ENCODE peak calls at places on chromosome 22, in eight cellular contexts. One of them, this sample, is unnamed.

GRCh38 chr22:25000686-25001085 is 48.2 kb downstream of the KIAA1671 start:
- DNase-seq in AG04450: no peak
- DNase-seq in IMR-90: no peak
- DNase-seq in psoas muscle: no peak
- DNase-seq in sigmoid colon: no peak
- DNase-seq in RWPE2: no peak
- DNase-seq in PC-9: no peak
- DNase-seq in GM10248: no peak
- DNase-seq in this sample: no peak

GRCh38 chr22:44758354-44758969 is 6.1 kb downstream of the ARHGAP8 start:
- DNase-seq in IMR-90: peak; percentile 74
- DNase-seq in GM10248: no peak
- DNase-seq in AG04450: no peak
- DNase-seq in psoas muscle: no peak
- DNase-seq in sigmoid colon: no peak
- DNase-seq in RWPE2: no peak
- DNase-seq in PC-9: no peak
- DNase-seq in this sample: no peak

GRCh38 chr22:48851933-48852549 is 975.6 kb downstream of the BRD1 start:
- DNase-seq in GM10248: no peak
- DNase-seq in AG04450: no peak
- DNase-seq in sigmoid colon: peak; percentile 40
- DNase-seq in RWPE2: no peak
- DNase-seq in psoas muscle: no peak
- DNase-seq in IMR-90: no peak
- DNase-seq in PC-9: no peak
- DNase-seq in this sample: no peak

GRCh38 chr22:31291716-31292644 is at the start of gene PIK3IP1:
- DNase-seq in PC-9: peak; percentile 76
- DNase-seq in IMR-90: peak; percentile 91
- DNase-seq in GM10248: peak; percentile 80
- DNase-seq in psoas muscle: peak; percentile 93
- DNase-seq in AG04450: peak; percentile 70
- DNase-seq in RWPE2: peak; percentile 83
- DNase-seq in sigmoid colon: peak; percentile 96
- DNase-seq in this sample: peak; percentile 71

GRCh38 chr22:47192651-47193437 is 430.4 kb downstream of the TBC1D22A start:
- DNase-seq in PC-9: peak; percentile 63
- DNase-seq in GM10248: no peak
- DNase-seq in AG04450: no peak
- DNase-seq in psoas muscle: peak; percentile 34
- DNase-seq in sigmoid colon: peak; percentile 50
- DNase-seq in IMR-90: no peak
- DNase-seq in RWPE2: peak; percentile 57
- DNase-seq in this sample: peak; percentile 61

GRCh38 chr22:47781427-47782111 is 1019.1 kb downstream of the TBC1D22A start:
- DNase-seq in RWPE2: no peak
- DNase-seq in IMR-90: no peak
- DNase-seq in psoas muscle: no peak
- DNase-seq in GM10248: no peak
- DNase-seq in sigmoid colon: no peak
- DNase-seq in PC-9: no peak
- DNase-seq in AG04450: no peak
- DNase-seq in this sample: no peak

GRCh38 chr22:30485362-30485988 is 13.7 kb upstream of the SEC14L3 start:
- DNase-seq in GM10248: peak; percentile 94
- DNase-seq in sigmoid colon: peak; percentile 77
- DNase-seq in psoas muscle: peak; percentile 65
- DNase-seq in AG04450: peak; percentile 8
- DNase-seq in RWPE2: no peak
- DNase-seq in IMR-90: peak; percentile 33
- DNase-seq in PC-9: peak; percentile 69
- DNase-seq in this sample: peak; percentile 49

GRCh38 chr22:40341604-40342003 is 4.7 kb upstream of the ADSL start:
- DNase-seq in psoas muscle: no peak
- DNase-seq in AG04450: no peak
- DNase-seq in sigmoid colon: no peak
- DNase-seq in RWPE2: no peak
- DNase-seq in PC-9: no peak
- DNase-seq in IMR-90: no peak
- DNase-seq in GM10248: no peak
- DNase-seq in this sample: no peak

GRCh38 chr22:30610299-30610698 is 3.3 kb downstream of the TCN2 start:
- DNase-seq in IMR-90: no peak
- DNase-seq in PC-9: no peak
- DNase-seq in GM10248: no peak
- DNase-seq in AG04450: no peak
- DNase-seq in RWPE2: no peak
- DNase-seq in psoas muscle: peak; percentile 65
- DNase-seq in sigmoid colon: peak; percentile 79
- DNase-seq in this sample: no peak

GRCh38 chr22:48389916-48390315 is 1437.8 kb downstream of the BRD1 start:
- DNase-seq in PC-9: no peak
- DNase-seq in GM10248: no peak
- DNase-seq in IMR-90: no peak
- DNase-seq in RWPE2: peak; percentile 22
- DNase-seq in psoas muscle: no peak
- DNase-seq in AG04450: no peak
- DNase-seq in sigmoid colon: peak; percentile 40
- DNase-seq in this sample: no peak

GRCh38 chr22:29078036-29078868 is 5.4 kb downstream of the KREMEN1 start:
- DNase-seq in AG04450: no peak
- DNase-seq in PC-9: no peak
- DNase-seq in psoas muscle: no peak
- DNase-seq in sigmoid colon: no peak
- DNase-seq in GM10248: no peak
- DNase-seq in RWPE2: no peak
- DNase-seq in IMR-90: no peak
- DNase-seq in this sample: no peak
- TF ChIP-seq CTCF in AG04450: no peak
- TF ChIP-seq CTCF in PC-9: no peak
- TF ChIP-seq CTCF in psoas muscle: no peak
- TF ChIP-seq CTCF in sigmoid colon: no peak
- TF ChIP-seq CTCF in GM10248: no peak
- TF ChIP-seq CTCF in RWPE2: no peak
- TF ChIP-seq CTCF in IMR-90: no peak
- TF ChIP-seq CTCF in this sample: no peak

GRCh38 chr22:35728639-35729308 is 11.1 kb downstream of the APOL5 start:
- DNase-seq in PC-9: peak; percentile 19
- DNase-seq in IMR-90: no peak
- DNase-seq in sigmoid colon: no peak
- DNase-seq in AG04450: no peak
- DNase-seq in psoas muscle: no peak
- DNase-seq in GM10248: no peak
- DNase-seq in RWPE2: no peak
- DNase-seq in this sample: no peak
- TF ChIP-seq CTCF in PC-9: no peak
- TF ChIP-seq CTCF in IMR-90: no peak
- TF ChIP-seq CTCF in sigmoid colon: no peak
- TF ChIP-seq CTCF in AG04450: no peak
- TF ChIP-seq CTCF in psoas muscle: no peak
- TF ChIP-seq CTCF in GM10248: no peak
- TF ChIP-seq CTCF in RWPE2: no peak
- TF ChIP-seq CTCF in this sample: no peak

GRCh38 chr22:46038516-46039430 is 61.8 kb upstream of the WNT7B start:
- DNase-seq in IMR-90: no peak
- DNase-seq in GM10248: no peak
- DNase-seq in PC-9: no peak
- DNase-seq in psoas muscle: no peak
- DNase-seq in AG04450: no peak
- DNase-seq in RWPE2: no peak
- DNase-seq in sigmoid colon: peak; percentile 55
- DNase-seq in this sample: no peak

GRCh38 chr22:46038174-46038487 is 61.2 kb upstream of the WNT7B start:
- DNase-seq in RWPE2: no peak
- DNase-seq in psoas muscle: no peak
- DNase-seq in IMR-90: no peak
- DNase-seq in PC-9: no peak
- DNase-seq in sigmoid colon: no peak
- DNase-seq in AG04450: no peak
- DNase-seq in GM10248: no peak
- DNase-seq in this sample: no peak

GRCh38 chr22:46035380-46035741 is 58.4 kb upstream of the WNT7B start:
- DNase-seq in RWPE2: no peak
- DNase-seq in sigmoid colon: no peak
- DNase-seq in psoas muscle: no peak
- DNase-seq in GM10248: no peak
- DNase-seq in AG04450: no peak
- DNase-seq in PC-9: no peak
- DNase-seq in IMR-90: no peak
- DNase-seq in this sample: no peak

GRCh38 chr22:46035742-46036557 is 59.0 kb upstream of the WNT7B start:
- DNase-seq in PC-9: peak; percentile 99
- DNase-seq in sigmoid colon: peak; percentile 100
- DNase-seq in AG04450: peak; percentile 97
- DNase-seq in GM10248: peak; percentile 100
- DNase-seq in RWPE2: peak; percentile 98
- DNase-seq in psoas muscle: peak; percentile 100
- DNase-seq in IMR-90: peak; percentile 98
- DNase-seq in this sample: peak; percentile 99

GRCh38 chr22:46036558-46037408 is 59.8 kb upstream of the WNT7B start:
- DNase-seq in psoas muscle: no peak
- DNase-seq in PC-9: peak; percentile 39
- DNase-seq in GM10248: no peak
- DNase-seq in AG04450: no peak
- DNase-seq in IMR-90: no peak
- DNase-seq in sigmoid colon: peak; percentile 67
- DNase-seq in RWPE2: peak; percentile 61
- DNase-seq in this sample: peak; percentile 46
- TF ChIP-seq CTCF in psoas muscle: no peak
- TF ChIP-seq CTCF in PC-9: peak; percentile 70
- TF ChIP-seq CTCF in GM10248: peak; percentile 24
- TF ChIP-seq CTCF in AG04450: no peak
- TF ChIP-seq CTCF in IMR-90: peak; percentile 22
- TF ChIP-seq CTCF in sigmoid colon: no peak
- TF ChIP-seq CTCF in RWPE2: peak; percentile 65
- TF ChIP-seq CTCF in this sample: peak; percentile 56

DNA sequence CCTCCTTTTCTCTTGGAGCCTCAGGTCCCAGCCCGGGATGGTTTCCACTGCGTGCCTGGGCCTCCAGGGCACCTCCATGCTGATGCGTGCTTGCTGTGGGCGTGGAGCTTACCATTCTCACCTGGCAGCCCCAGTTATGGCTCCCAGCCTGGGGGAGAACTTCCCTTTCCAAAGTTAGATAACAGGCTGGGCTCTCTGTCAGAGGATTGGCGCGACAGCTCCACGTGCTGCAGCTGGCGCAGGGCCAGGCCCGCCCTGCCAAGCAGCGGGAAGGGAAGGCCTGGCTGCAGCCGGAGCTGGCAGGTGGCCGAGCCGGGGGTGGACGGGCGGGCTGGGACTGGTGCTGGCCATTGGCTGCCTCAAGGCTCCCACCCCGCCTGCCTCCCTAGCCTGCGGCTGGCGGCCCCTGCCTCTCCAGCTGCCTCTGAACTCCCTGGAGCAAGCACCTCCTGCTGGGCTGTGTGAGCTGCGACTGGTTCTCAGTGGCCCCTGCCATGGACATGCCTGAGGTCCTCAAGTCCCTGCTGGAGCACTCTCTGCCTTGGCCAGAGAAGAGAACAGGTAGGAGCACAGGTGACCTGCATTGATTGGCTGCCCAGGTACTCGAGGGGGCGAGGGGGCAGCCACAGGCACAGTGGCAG is 14.6 kb upstream of the TEF start:
- DNase-seq in AG04450: peak; percentile 93
- DNase-seq in GM10248: no peak
- DNase-seq in RWPE2: peak; percentile 90
- DNase-seq in IMR-90: peak; percentile 96
- DNase-seq in PC-9: peak; percentile 98
- DNase-seq in sigmoid colon: peak; percentile 99
- DNase-seq in psoas muscle: peak; percentile 99
- DNase-seq in this sample: no peak
- TF ChIP-seq CTCF in AG04450: peak; percentile 60
- TF ChIP-seq CTCF in GM10248: no peak
- TF ChIP-seq CTCF in RWPE2: peak; percentile 36
- TF ChIP-seq CTCF in IMR-90: peak; percentile 47
- TF ChIP-seq CTCF in PC-9: no peak
- TF ChIP-seq CTCF in sigmoid colon: peak; percentile 27
- TF ChIP-seq CTCF in psoas muscle: peak; percentile 39
- TF ChIP-seq CTCF in this sample: no peak

GRCh38 chr22:23180301-23180892 is at the start of gene BCR:
- DNase-seq in IMR-90: peak; percentile 65
- DNase-seq in sigmoid colon: peak; percentile 89
- DNase-seq in AG04450: no peak
- DNase-seq in PC-9: peak; percentile 51
- DNase-seq in GM10248: peak; percentile 84
- DNase-seq in psoas muscle: peak; percentile 78
- DNase-seq in RWPE2: no peak
- DNase-seq in this sample: peak; percentile 77
- TF ChIP-seq CTCF in IMR-90: no peak
- TF ChIP-seq CTCF in sigmoid colon: no peak
- TF ChIP-seq CTCF in AG04450: peak; percentile 10
- TF ChIP-seq CTCF in PC-9: no peak
- TF ChIP-seq CTCF in GM10248: no peak
- TF ChIP-seq CTCF in psoas muscle: no peak
- TF ChIP-seq CTCF in RWPE2: peak; percentile 33
- TF ChIP-seq CTCF in this sample: peak; percentile 10

GRCh38 chr22:21098099-21098671 is 52.4 kb downstream of the LRRC74B start:
- DNase-seq in GM10248: no peak
- DNase-seq in sigmoid colon: no peak
- DNase-seq in PC-9: no peak
- DNase-seq in psoas muscle: no peak
- DNase-seq in RWPE2: no peak
- DNase-seq in IMR-90: no peak
- DNase-seq in AG04450: no peak
- DNase-seq in this sample: no peak
- TF ChIP-seq CTCF in GM10248: peak; percentile 12
- TF ChIP-seq CTCF in sigmoid colon: no peak
- TF ChIP-seq CTCF in PC-9: peak; percentile 22
- TF ChIP-seq CTCF in psoas muscle: no peak
- TF ChIP-seq CTCF in RWPE2: peak; percentile 29
- TF ChIP-seq CTCF in IMR-90: no peak
- TF ChIP-seq CTCF in AG04450: no peak
- TF ChIP-seq CTCF in this sample: peak; percentile 7

This sample was measured in GM06990.